ENCODE peak calls at places on chromosomes 1 and 21, in five cellular contexts. H, R, P, O and T are unnamed samples.

GRCh38 chr1:155816351-155816750 is 40.7 kb downstream of the GON4L start:
- DNase-seq in H (no peak), R (no peak), P (no peak), O (no peak), T (no peak)

GRCh38 chr21:33266784-33267135 is 593 bp downstream of the IL10RB start:
- DNase-seq in H (no peak), R (no peak), P (no peak), O (no peak), T (no peak)

GRCh38 chr1:115729765-115730164 is 38.7 kb downstream of the CASQ2 start:
- DNase-seq in H (no peak), R (no peak), P (no peak), O (no peak), T (no peak)

GRCh38 chr1:21532496-21532895 is 23.3 kb downstream of the ALPL start:
- DNase-seq in H (no peak), R (no peak), P (no peak), O (no peak), T (no peak)

GRCh38 chr21:34592120-34592561 is 22.8 kb downstream of the RCAN1 start:
- DNase-seq in H (no peak), R (no peak), P (no peak), O (no peak), T (no peak)

GRCh38 chr1:1140673-1141072 is 24.8 kb upstream of the C1orf159 start:
- DNase-seq in H (no peak), R (no peak), P (no peak), O (no peak), T (no peak)

GRCh38 chr1:48943826-48944225 is 167.1 kb upstream of the BEND5 start:
- DNase-seq in H (no peak), R (no peak), P (no peak), O (no peak), T (no peak)

GRCh38 chr1:234535763-234536515 is 57.0 kb upstream of the TARBP1 start:
- DNase-seq in H (no peak), R (no peak), P (no peak), O (no peak), T (no peak)

GRCh38 chr1:156943756-156944155 is 23.3 kb downstream of the LRRC71 start:
- DNase-seq in H (no peak), R (no peak), P (no peak), O (no peak), T (no peak)

GRCh38 chr1:84603941-84604830 is 29.9 kb upstream of the CTBS start:
- DNase-seq in H (peak), R (peak), P (peak), O (peak), T (no peak)

GRCh38 chr1:14913475-14914155 is 239.9 kb upstream of the TMEM51 start:
- DNase-seq in H (no peak), R (no peak), P (no peak), O (no peak), T (no peak)

GRCh38 chr1:103496014-103496635 is 29.4 kb upstream of the RNPC3 start:
- DNase-seq in H (no peak), R (no peak), P (no peak), O (no peak), T (no peak)

GRCh38 chr1:84836145-84836544 is 56.9 kb downstream of the LPAR3 start:
- DNase-seq in H (no peak), R (no peak), P (peak), O (no peak), T (peak)

GRCh38 chr1:30452925-30453324 is 270.5 kb downstream of the MATN1 start:
- DNase-seq in H (no peak), R (no peak), P (no peak), O (peak), T (no peak)

GRCh38 chr1:154744352-154744751 is 125.7 kb downstream of the KCNN3 start:
- DNase-seq in H (no peak), R (no peak), P (no peak), O (no peak), T (no peak)

GRCh38 chr1:9873385-9873784 is 36.7 kb downstream of the CTNNBIP1 start:
- DNase-seq in H (no peak), R (no peak), P (no peak), O (no peak), T (no peak)

GRCh38 chr1:32192220-32192948 is 8.0 kb upstream of the CCDC28B start:
- DNase-seq in H (no peak), R (no peak), P (no peak), O (no peak), T (no peak)

GRCh38 chr1:63205776-63206175 is 116.6 kb upstream of the FOXD3 start:
- DNase-seq in H (no peak), R (no peak), P (no peak), O (no peak), T (no peak)

GRCh38 chr1:47432071-47433036 is 5.5 kb upstream of the FOXD2 start:
- DNase-seq in H (no peak), R (no peak), P (peak), O (peak), T (no peak)

GRCh38 chr1:161350666-161351065 is 17.0 kb downstream of the CFAP126 start:
- DNase-seq in H (no peak), R (no peak), P (no peak), O (no peak), T (no peak)

GRCh38 chr1:2183937-2184334 is 10.6 kb downstream of the FAAP20 start:
- DNase-seq in H (no peak), R (no peak), P (no peak), O (no peak), T (no peak)

GRCh38 chr1:154703207-154703606 is 95.2 kb upstream of the ADAR start:
- DNase-seq in H (no peak), R (no peak), P (no peak), O (peak), T (no peak)

GRCh38 chr21:32817206-32817605 is 45.7 kb upstream of the PAXBP1 start:
- DNase-seq in H (no peak), R (no peak), P (no peak), O (no peak), T (no peak)

GRCh38 chr1:56754713-56755505 is 64.3 kb downstream of the FYB2 start:
- DNase-seq in H (no peak), R (no peak), P (no peak), O (no peak), T (no peak)

GRCh38 chr1:94456736-94457135 is 38.5 kb downstream of the ABCD3 start:
- DNase-seq in H (no peak), R (no peak), P (no peak), O (no peak), T (no peak)